ENCODE peak calls at places on chromosomes 2 and 18, in ten cellular contexts. P is Peyer's patch, S is pancreas, N is uterus, Y is NB4, H is astrocyte of the spinal cord, T is kidney, V is adipocyte, X is fibroblast of mammary gland, A is AG10803. D is an unnamed sample.

GRCh38 chr2:236715077-236715476 is 145.5 kb downstream of the ACKR3 start:
- DNase-seq in P (no peak), H (no peak), N (no peak), S (no peak), Y (no peak), T (no peak), A (peak; percentile 19), X (no peak), V (no peak), D (no peak)

GRCh38 chr18:47436871-47437270 is 185.4 kb upstream of the SKOR2 start:
- DNase-seq in V (no peak), N (no peak), Y (no peak), P (no peak), A (no peak), T (no peak), H (no peak), X (peak; percentile 28), S (no peak), D (no peak)

GRCh38 chr2:241142593-241142992 is 6.7 kb downstream of the PASK start:
- DNase-seq in P (no peak), S (no peak), Y (no peak), X (no peak), T (peak; percentile 26), V (no peak), N (no peak), A (no peak), H (no peak), D (no peak)

GRCh38 chr2:50820176-50820575 is 211.8 kb downstream of the NRXN1 start:
- DNase-seq in H (no peak), T (no peak), X (no peak), V (no peak), P (no peak), Y (no peak), A (no peak), S (no peak), N (no peak), D (no peak)

GRCh38 chr2:44071454-44072046 is 75.8 kb upstream of the LRPPRC start:
- DNase-seq in P (no peak), T (no peak), Y (no peak), S (no peak), V (no peak), X (no peak), N (no peak), H (no peak), A (no peak), D (no peak)

GRCh38 chr2:229273384-229274338 is 2.6 kb upstream of the PID1 start:
- DNase-seq in A (peak; percentile 81), N (peak; percentile 51), S (no peak), X (peak; percentile 88), P (peak; percentile 78), H (peak; percentile 86), V (peak; percentile 88), T (no peak), Y (peak; percentile 54), D (peak; percentile 74)

GRCh38 chr2:85410584-85411404 is 628 bp upstream of the CAPG start:
- DNase-seq in N (no peak), S (peak; percentile 14), Y (no peak), P (no peak), X (peak; percentile 42), A (peak; percentile 56), T (no peak), V (no peak), H (no peak), D (no peak)

GRCh38 chr2:37349376-37349775 is 4.9 kb downstream of the QPCT start:
- DNase-seq in T (no peak), N (no peak), V (no peak), A (peak; percentile 38), X (no peak), S (no peak), P (no peak), H (no peak), Y (peak; percentile 53), D (no peak)

GRCh38 chr2:45433363-45433762 is 177.7 kb downstream of the SRBD1 start:
- DNase-seq in V (no peak), H (no peak), N (no peak), A (no peak), P (no peak), Y (peak; percentile 6), T (no peak), X (no peak), S (no peak), D (no peak)

GRCh38 chr2:152355411-152355831 is 20.4 kb downstream of the FMNL2 start:
- DNase-seq in T (no peak), A (no peak), P (no peak), H (no peak), N (no peak), S (no peak), V (peak; percentile 32), X (no peak), Y (no peak), D (no peak)

GRCh38 chr18:46013484-46014189 is 46.5 kb upstream of the EPG5 start:
- DNase-seq in A (no peak), S (no peak), T (no peak), Y (no peak), X (peak; percentile 2), V (no peak), H (no peak), N (no peak), P (no peak), D (no peak)

GRCh38 chr2:120669121-120669952 is 66.3 kb upstream of the GLI2 start:
- DNase-seq in H (no peak), S (no peak), T (peak; percentile 94), Y (peak; percentile 58), N (no peak), A (peak; percentile 35), P (no peak), V (peak; percentile 21), X (peak; percentile 48), D (no peak)

GRCh38 chr18:13443546-13443945 is 225.0 kb downstream of the LDLRAD4 start:
- DNase-seq in S (no peak), P (no peak), V (no peak), A (no peak), X (no peak), H (no peak), N (no peak), Y (no peak), T (no peak), D (no peak)
- H3K4me3 ChIP-seq in S (no peak overlapping the region), P (no peak overlapping the region), V (no peak overlapping the region), A (no peak overlapping the region), X (no peak overlapping the region), H (no peak overlapping the region), N (no peak overlapping the region), Y (no peak overlapping the region), T (no peak overlapping the region), D (no peak overlapping the region)

GRCh38 chr18:33578371-33579146 is 540 bp downstream of the ASXL3 start:
- DNase-seq in X (no peak), T (peak; percentile 73), Y (no peak), P (peak; percentile 49), V (peak; percentile 28), S (peak; percentile 66), H (no peak), A (no peak), N (peak; percentile 29), D (peak; percentile 58)
- H3K4me3 ChIP-seq in X (peak overlapping the region; percentile 34), T (peak overlapping the region; percentile 94), Y (no peak overlapping the region), P (peak overlapping the region; percentile 36), V (peak overlapping the region; percentile 67), S (peak overlapping the region; percentile 44), H (peak overlapping the region; percentile 59), A (peak overlapping the region; percentile 37), N (peak overlapping the region; percentile 17), D (peak overlapping the region; percentile 49)

GRCh38 chr18:58891753-58892152 is 27.1 kb downstream of the ZNF532 start:
- DNase-seq in Y (no peak), A (no peak), S (no peak), H (peak; percentile 33), T (no peak), P (no peak), N (no peak), V (peak; percentile 31), X (no peak), D (no peak)

GRCh38 chr18:58884694-58885093 is 20.0 kb downstream of the ZNF532 start:
- DNase-seq in A (no peak), P (no peak), N (no peak), Y (no peak), H (no peak), X (no peak), S (no peak), V (peak; percentile 68), T (no peak), D (no peak)

GRCh38 chr18:58886864-58887612 is 22.4 kb downstream of the ZNF532 start:
- DNase-seq in X (no peak), Y (no peak), A (no peak), V (peak; percentile 48), T (no peak), S (no peak), P (peak; percentile 25), H (no peak), N (no peak), D (no peak)

GRCh38 chr18:58882681-58883080 is 18.0 kb downstream of the ZNF532 start:
- DNase-seq in A (peak; percentile 62), S (no peak), Y (no peak), X (no peak), V (peak; percentile 54), N (no peak), T (no peak), H (no peak), P (no peak), D (no peak)

GRCh38 chr18:58887613-58887963 is 22.9 kb downstream of the ZNF532 start:
- DNase-seq in T (peak; percentile 86), P (peak; percentile 83), V (peak; percentile 71), N (peak; percentile 40), H (peak; percentile 75), X (no peak), Y (peak; percentile 97), A (peak; percentile 37), S (no peak), D (peak; percentile 82)
- H3K4me3 ChIP-seq in T (peak overlapping the region; percentile 37), P (no peak overlapping the region), V (peak overlapping the region; percentile 58), N (no peak overlapping the region), H (no peak overlapping the region), X (no peak overlapping the region), Y (no peak overlapping the region), A (no peak overlapping the region), S (no peak overlapping the region), D (no peak overlapping the region)

DNA sequence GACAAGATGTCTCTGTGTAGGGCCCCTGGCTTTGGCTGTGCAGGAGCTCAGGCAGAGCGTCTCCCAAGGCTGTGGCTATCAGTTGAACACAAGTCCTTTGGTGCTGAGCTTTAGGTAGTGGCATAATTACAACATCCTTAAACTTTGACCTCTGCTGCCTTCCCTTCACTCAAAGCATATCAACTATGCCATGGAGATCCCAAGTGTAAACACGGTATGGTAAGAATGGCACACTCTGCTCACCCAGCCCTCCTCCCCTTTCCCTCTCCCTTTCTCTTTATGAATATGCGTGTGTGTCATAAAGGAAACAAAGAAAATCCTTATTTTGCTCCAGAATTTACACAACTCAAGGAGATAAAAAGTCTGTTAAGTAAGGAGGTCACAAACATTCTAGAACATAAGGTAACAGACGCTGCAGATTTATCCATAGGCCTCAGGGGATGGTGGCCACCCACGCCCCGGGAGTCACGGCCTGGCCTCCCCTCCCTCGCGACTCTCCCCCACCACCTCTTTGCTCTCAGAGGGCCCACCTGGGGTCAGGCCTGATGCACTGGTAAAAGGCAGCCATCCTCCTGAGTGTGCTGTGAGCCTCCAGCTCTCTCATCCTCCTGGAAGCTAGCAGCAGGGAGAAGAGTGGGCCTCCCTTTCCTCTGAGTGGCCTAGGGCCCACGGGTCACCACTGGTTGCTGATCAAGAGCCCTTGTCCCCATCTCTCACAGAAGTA is 67.3 kb downstream of the CRACDL start:
- DNase-seq in P (no peak), V (no peak), N (no peak), T (no peak), H (no peak), S (no peak), Y (no peak), X (no peak), A (no peak), D (no peak)
- H3K4me3 ChIP-seq in P (no peak overlapping the region), V (no peak overlapping the region), N (no peak overlapping the region), T (no peak overlapping the region), H (no peak overlapping the region), S (peak overlapping the region; percentile 42), Y (no peak overlapping the region), X (no peak overlapping the region), A (no peak overlapping the region), D (peak overlapping the region; percentile 32)